ENCODE peak calls at places on chromosomes 3 and 15, in six cellular contexts. R is H7, C is epithelial cell of proximal tubule, N is breast epithelium, W is ascending aorta, Z is adipocyte. L is an unnamed sample.

GRCh38 chr3:106631378-106632083 is 745.7 kb upstream of the CCDC54 start:
- DNase-seq in R (no peak), C (no peak), N (no peak), W (no peak), Z (no peak), L (no peak)

GRCh38 chr3:32077260-32078084 is 28.9 kb upstream of the GPD1L start:
- DNase-seq in R (no peak), C (no peak), N (no peak), W (no peak), Z (no peak), L (no peak)

GRCh38 chr3:183809209-183809608 is 16.2 kb downstream of the MAP6D1 start:
- DNase-seq in R (no peak), C (no peak), N (no peak), W (no peak), Z (no peak), L (no peak)

GRCh38 chr3:111747490-111747889 is 111.6 kb upstream of the PHLDB2 start:
- DNase-seq in R (no peak), C (no peak), N (no peak), W (no peak), Z (no peak), L (no peak)

GRCh38 chr3:46410669-46411068 is 3.6 kb downstream of the CCRL2 start:
- DNase-seq in R (no peak), C (no peak), N (no peak), W (no peak), Z (no peak), L (no peak)

GRCh38 chr3:13891017-13891392 is 11.1 kb upstream of the WNT7A start:
- DNase-seq in R (peak; percentile 12), C (no peak), N (no peak), W (no peak), Z (no peak), L (no peak)

GRCh38 chr3:30611613-30612421 is 5.4 kb downstream of the TGFBR2 start:
- DNase-seq in R (no peak), C (peak; percentile 67), N (no peak), W (no peak), Z (peak; percentile 49), L (no peak)

GRCh38 chr15:82666606-82667005 is 19.4 kb upstream of the CPEB1 start:
- DNase-seq in R (no peak), C (no peak), N (no peak), W (no peak), Z (no peak), L (no peak)

GRCh38 chr15:68417051-68417450 is 14.9 kb downstream of the ITGA11 start:
- DNase-seq in R (no peak), C (no peak), N (no peak), W (peak; percentile 45), Z (no peak), L (peak; percentile 2)

GRCh38 chr15:58487041-58487723 is 55.4 kb downstream of the LIPC start:
- DNase-seq in R (no peak), C (no peak), N (no peak), W (no peak), Z (no peak), L (no peak)

GRCh38 chr15:59138243-59138642 is 33.3 kb downstream of the CCNB2 start:
- DNase-seq in R (peak; percentile 90), C (no peak), N (no peak), W (no peak), Z (peak; percentile 3), L (no peak)

GRCh38 chr3:111712294-111713180 is 117.4 kb upstream of the ZBED2 start:
- DNase-seq in R (no peak), C (no peak), N (no peak), W (peak; percentile 82), Z (no peak), L (no peak)

GRCh38 chr3:192802957-192803899 is 75.9 kb upstream of the FGF12 start:
- DNase-seq in R (peak; percentile 47), C (peak; percentile 16), N (no peak), W (no peak), Z (peak; percentile 79), L (no peak)

GRCh38 chr15:40118473-40118872 is 9.8 kb upstream of the BMF start:
- DNase-seq in R (no peak), C (no peak), N (no peak), W (no peak), Z (no peak), L (no peak)

GRCh38 chr3:151769175-151769574 is 35.4 kb downstream of the AADACL2 start:
- DNase-seq in R (no peak), C (no peak), N (no peak), W (no peak), Z (no peak), L (no peak)
- H3K4me3 ChIP-seq in R (no peak overlapping the region), C (no peak overlapping the region), N (no peak overlapping the region), W (no peak overlapping the region), Z (no peak overlapping the region), L (no peak overlapping the region)

DNA sequence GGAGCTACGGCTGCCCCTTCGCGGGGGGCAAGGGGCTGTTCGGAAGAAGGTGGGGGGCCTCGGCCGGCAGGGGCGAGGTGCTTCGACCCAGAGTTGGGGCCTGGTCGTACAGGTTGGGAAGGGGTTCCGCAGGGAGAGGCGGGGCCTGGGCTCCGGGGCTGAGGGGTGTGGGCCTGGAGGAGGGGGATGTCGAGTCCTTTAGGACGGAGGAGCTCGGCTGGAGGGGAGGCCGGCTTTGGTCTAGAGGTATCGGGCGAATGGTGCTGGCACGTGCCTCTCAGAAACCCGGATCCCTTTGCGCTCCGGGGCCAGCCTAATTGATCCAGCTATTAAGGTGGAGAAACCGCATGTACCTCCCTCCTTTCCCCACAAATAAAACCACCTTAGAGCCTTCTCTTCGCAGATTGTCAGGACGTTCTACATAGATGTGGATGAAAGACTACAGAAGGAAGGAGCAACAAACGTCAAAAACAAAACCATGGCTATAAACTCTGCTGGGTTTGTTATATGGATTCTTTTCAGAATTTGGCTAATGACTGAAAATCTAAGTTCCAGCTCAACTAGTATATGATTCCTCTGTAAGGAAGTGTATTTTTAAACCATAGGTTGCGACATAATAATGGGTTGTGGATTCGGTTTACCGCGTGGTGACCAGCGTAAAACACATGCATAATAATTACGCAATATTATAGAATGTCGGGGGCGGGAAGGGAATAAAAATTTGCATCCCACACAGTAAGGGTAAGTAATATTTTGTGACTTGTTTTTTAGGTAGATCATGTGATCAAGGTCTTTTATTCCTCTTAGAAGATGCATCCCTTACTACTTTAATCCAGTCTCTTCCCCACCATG is 644 bp upstream of the NGLY1 start:
- DNase-seq in R (no peak), C (no peak), N (no peak), W (no peak), Z (peak; percentile 65), L (no peak)
- H3K4me3 ChIP-seq in R (peak overlapping the region; percentile 52), C (peak overlapping the region; percentile 66), N (peak overlapping the region; percentile 93), W (peak overlapping the region; percentile 85), Z (peak overlapping the region; percentile 90), L (peak overlapping the region; percentile 77)

GRCh38 chr15:45187578-45187893 is 230 bp downstream of the SHF start:
- DNase-seq in R (no peak), C (no peak), N (no peak), W (no peak), Z (no peak), L (no peak)
- H3K4me3 ChIP-seq in R (peak overlapping the region; percentile 72), C (no peak overlapping the region), N (peak overlapping the region; percentile 75), W (peak overlapping the region; percentile 79), Z (no peak overlapping the region), L (peak overlapping the region; percentile 62)

GRCh38 chr3:133115178-133115577 is 77.0 kb downstream of the TMEM108 start:
- DNase-seq in R (no peak), C (no peak), N (no peak), W (no peak), Z (no peak), L (no peak)
- H3K4me3 ChIP-seq in R (no peak overlapping the region), C (no peak overlapping the region), N (no peak overlapping the region), W (no peak overlapping the region), Z (no peak overlapping the region), L (no peak overlapping the region)

GRCh38 chr15:81295466-81296145 is 28.3 kb downstream of the STARD5 start:
- DNase-seq in R (no peak), C (no peak), N (no peak), W (no peak), Z (peak; percentile 35), L (no peak)

GRCh38 chr15:81294501-81294850 is 29.5 kb downstream of the STARD5 start:
- DNase-seq in R (peak; percentile 56), C (no peak), N (no peak), W (peak; percentile 61), Z (no peak), L (no peak)

GRCh38 chr15:81292516-81293001 is 31.4 kb downstream of the STARD5 start:
- DNase-seq in R (no peak), C (no peak), N (no peak), W (peak; percentile 60), Z (no peak), L (no peak)

GRCh38 chr15:81291916-81292424 is 32.0 kb downstream of the STARD5 start:
- DNase-seq in R (no peak), C (no peak), N (no peak), W (peak; percentile 31), Z (no peak), L (no peak)

GRCh38 chr15:81293728-81294500 is 30.0 kb downstream of the STARD5 start:
- DNase-seq in R (peak; percentile 57), C (no peak), N (no peak), W (peak; percentile 63), Z (no peak), L (no peak)
- H3K4me3 ChIP-seq in R (no peak overlapping the region), C (no peak overlapping the region), N (no peak overlapping the region), W (no peak overlapping the region), Z (no peak overlapping the region), L (peak overlapping the region; percentile 21)

GRCh38 chr15:100328796-100329195 is 13.0 kb downstream of the ADAMTS17 start:
- DNase-seq in R (no peak), C (no peak), N (no peak), W (no peak), Z (no peak), L (no peak)

GRCh38 chr15:100332231-100332630 is 9.5 kb downstream of the ADAMTS17 start:
- DNase-seq in R (no peak), C (no peak), N (no peak), W (no peak), Z (no peak), L (no peak)

GRCh38 chr15:100332721-100333120 is 9.1 kb downstream of the ADAMTS17 start:
- DNase-seq in R (no peak), C (no peak), N (no peak), W (no peak), Z (no peak), L (no peak)

GRCh38 chr15:100330221-100330620 is 11.6 kb downstream of the ADAMTS17 start:
- DNase-seq in R (no peak), C (no peak), N (no peak), W (no peak), Z (no peak), L (no peak)

GRCh38 chr15:100330629-100331215 is 11.1 kb downstream of the ADAMTS17 start:
- DNase-seq in R (no peak), C (no peak), N (no peak), W (no peak), Z (no peak), L (no peak)
- H3K4me3 ChIP-seq in R (no peak overlapping the region), C (no peak overlapping the region), N (no peak overlapping the region), W (no peak overlapping the region), Z (no peak overlapping the region), L (no peak overlapping the region)

L was measured in tibial nerve.